ENCODE peak calls at places on chromosome 13, in eight cellular contexts. One of them, this sample, is unnamed.

GRCh38 chr13:108268713-108269112 is 805 bp upstream of the TNFSF13B start:
- DNase-seq in brain microvascular endothelial cell: no peak
- DNase-seq in fibroblast of pulmonary artery: no peak
- DNase-seq in hepatocyte: no peak
- DNase-seq in ascending aorta: no peak
- DNase-seq in neural progenitor cell: no peak
- DNase-seq in heart right ventricle: no peak
- DNase-seq in cardiac muscle cell: no peak
- DNase-seq in this sample: no peak

GRCh38 chr13:31968473-31968872 is 63.1 kb upstream of the FRY start:
- DNase-seq in heart right ventricle: peak; percentile 67
- DNase-seq in hepatocyte: peak; percentile 20
- DNase-seq in ascending aorta: no peak
- DNase-seq in brain microvascular endothelial cell: peak; percentile 60
- DNase-seq in cardiac muscle cell: no peak
- DNase-seq in fibroblast of pulmonary artery: peak; percentile 64
- DNase-seq in neural progenitor cell: no peak
- DNase-seq in this sample: no peak

GRCh38 chr13:40063278-40063698 is 407.8 kb downstream of the COG6 start:
- DNase-seq in hepatocyte: no peak
- DNase-seq in fibroblast of pulmonary artery: no peak
- DNase-seq in cardiac muscle cell: no peak
- DNase-seq in heart right ventricle: no peak
- DNase-seq in brain microvascular endothelial cell: no peak
- DNase-seq in neural progenitor cell: no peak
- DNase-seq in ascending aorta: no peak
- DNase-seq in this sample: peak; percentile 47

GRCh38 chr13:69168436-69168835 is 939.2 kb upstream of the ATXN8OS start:
- DNase-seq in hepatocyte: no peak
- DNase-seq in ascending aorta: no peak
- DNase-seq in fibroblast of pulmonary artery: no peak
- DNase-seq in neural progenitor cell: no peak
- DNase-seq in cardiac muscle cell: no peak
- DNase-seq in brain microvascular endothelial cell: no peak
- DNase-seq in heart right ventricle: no peak
- DNase-seq in this sample: no peak

GRCh38 chr13:33634526-33635111 is 183.3 kb upstream of the RFC3 start:
- DNase-seq in neural progenitor cell: no peak
- DNase-seq in brain microvascular endothelial cell: peak; percentile 35
- DNase-seq in fibroblast of pulmonary artery: peak; percentile 55
- DNase-seq in cardiac muscle cell: no peak
- DNase-seq in hepatocyte: no peak
- DNase-seq in heart right ventricle: no peak
- DNase-seq in ascending aorta: no peak
- DNase-seq in this sample: peak; percentile 48

GRCh38 chr13:100514788-100515409 is 73.7 kb downstream of the GGACT start:
- DNase-seq in hepatocyte: peak; percentile 88
- DNase-seq in cardiac muscle cell: peak; percentile 82
- DNase-seq in brain microvascular endothelial cell: peak; percentile 77
- DNase-seq in ascending aorta: no peak
- DNase-seq in heart right ventricle: peak; percentile 74
- DNase-seq in fibroblast of pulmonary artery: peak; percentile 83
- DNase-seq in neural progenitor cell: peak; percentile 89
- DNase-seq in this sample: peak; percentile 81

GRCh38 chr13:114077938-114078335 is 54.5 kb downstream of the RASA3 start:
- DNase-seq in ascending aorta: no peak
- DNase-seq in brain microvascular endothelial cell: peak; percentile 64
- DNase-seq in fibroblast of pulmonary artery: peak; percentile 71
- DNase-seq in cardiac muscle cell: no peak
- DNase-seq in hepatocyte: peak; percentile 71
- DNase-seq in heart right ventricle: no peak
- DNase-seq in neural progenitor cell: peak; percentile 85
- DNase-seq in this sample: peak; percentile 58

GRCh38 chr13:65855276-65855675 is 1374.9 kb downstream of the PCDH9 start:
- DNase-seq in hepatocyte: no peak
- DNase-seq in ascending aorta: no peak
- DNase-seq in heart right ventricle: no peak
- DNase-seq in neural progenitor cell: no peak
- DNase-seq in cardiac muscle cell: no peak
- DNase-seq in brain microvascular endothelial cell: no peak
- DNase-seq in fibroblast of pulmonary artery: peak; percentile 39
- DNase-seq in this sample: peak; percentile 16

GRCh38 chr13:36057041-36057440 is 74.1 kb downstream of the DCLK1 start:
- DNase-seq in cardiac muscle cell: peak; percentile 42
- DNase-seq in heart right ventricle: no peak
- DNase-seq in neural progenitor cell: peak; percentile 11
- DNase-seq in hepatocyte: no peak
- DNase-seq in ascending aorta: no peak
- DNase-seq in brain microvascular endothelial cell: peak; percentile 5
- DNase-seq in fibroblast of pulmonary artery: peak; percentile 22
- DNase-seq in this sample: no peak

GRCh38 chr13:31045621-31046081 is 113.2 kb downstream of the TEX26 start:
- DNase-seq in brain microvascular endothelial cell: peak; percentile 93
- DNase-seq in hepatocyte: peak; percentile 88
- DNase-seq in heart right ventricle: peak; percentile 18
- DNase-seq in cardiac muscle cell: no peak
- DNase-seq in fibroblast of pulmonary artery: peak; percentile 96
- DNase-seq in ascending aorta: peak; percentile 19
- DNase-seq in neural progenitor cell: no peak
- DNase-seq in this sample: peak; percentile 95

GRCh38 chr13:91142572-91142971 is 204.9 kb upstream of the MIR17HG start:
- DNase-seq in heart right ventricle: no peak
- DNase-seq in ascending aorta: no peak
- DNase-seq in cardiac muscle cell: no peak
- DNase-seq in fibroblast of pulmonary artery: peak; percentile 61
- DNase-seq in hepatocyte: peak; percentile 32
- DNase-seq in neural progenitor cell: no peak
- DNase-seq in brain microvascular endothelial cell: peak; percentile 85
- DNase-seq in this sample: peak; percentile 36

GRCh38 chr13:74135306-74136088 is 1.3 kb upstream of the KLF12 start:
- DNase-seq in cardiac muscle cell: peak; percentile 87
- DNase-seq in hepatocyte: peak; percentile 90
- DNase-seq in brain microvascular endothelial cell: peak; percentile 66
- DNase-seq in neural progenitor cell: peak; percentile 93
- DNase-seq in ascending aorta: no peak
- DNase-seq in fibroblast of pulmonary artery: peak; percentile 64
- DNase-seq in heart right ventricle: peak; percentile 68
- DNase-seq in this sample: peak; percentile 81

GRCh38 chr13:39779337-39780270 is 124.1 kb downstream of the COG6 start:
- DNase-seq in heart right ventricle: no peak
- DNase-seq in brain microvascular endothelial cell: peak; percentile 80
- DNase-seq in neural progenitor cell: no peak
- DNase-seq in hepatocyte: no peak
- DNase-seq in fibroblast of pulmonary artery: peak; percentile 60
- DNase-seq in ascending aorta: no peak
- DNase-seq in cardiac muscle cell: no peak
- DNase-seq in this sample: peak; percentile 77

GRCh38 chr13:113981201-113981605 is 7.3 kb upstream of the C13orf46 start:
- DNase-seq in cardiac muscle cell: no peak
- DNase-seq in ascending aorta: no peak
- DNase-seq in heart right ventricle: no peak
- DNase-seq in brain microvascular endothelial cell: no peak
- DNase-seq in hepatocyte: no peak
- DNase-seq in fibroblast of pulmonary artery: no peak
- DNase-seq in neural progenitor cell: no peak
- DNase-seq in this sample: no peak

GRCh38 chr13:30730526-30730925 is 4.8 kb upstream of the ALOX5AP start:
- DNase-seq in fibroblast of pulmonary artery: no peak
- DNase-seq in hepatocyte: peak; percentile 40
- DNase-seq in cardiac muscle cell: no peak
- DNase-seq in brain microvascular endothelial cell: no peak
- DNase-seq in heart right ventricle: no peak
- DNase-seq in ascending aorta: no peak
- DNase-seq in neural progenitor cell: peak; percentile 68
- DNase-seq in this sample: no peak

GRCh38 chr13:50914848-50915247 is 5.3 kb downstream of the RNASEH2B start:
- DNase-seq in cardiac muscle cell: no peak
- DNase-seq in ascending aorta: no peak
- DNase-seq in hepatocyte: no peak
- DNase-seq in neural progenitor cell: no peak
- DNase-seq in brain microvascular endothelial cell: peak; percentile 43
- DNase-seq in heart right ventricle: no peak
- DNase-seq in fibroblast of pulmonary artery: peak; percentile 21
- DNase-seq in this sample: peak; percentile 24

GRCh38 chr13:69660155-69660554 is 447.5 kb upstream of the ATXN8OS start:
- DNase-seq in brain microvascular endothelial cell: no peak
- DNase-seq in cardiac muscle cell: no peak
- DNase-seq in ascending aorta: no peak
- DNase-seq in neural progenitor cell: no peak
- DNase-seq in fibroblast of pulmonary artery: no peak
- DNase-seq in hepatocyte: no peak
- DNase-seq in heart right ventricle: no peak
- DNase-seq in this sample: no peak

GRCh38 chr13:45700971-45701900 is 884 bp upstream of the CBY2 start:
- DNase-seq in cardiac muscle cell: no peak
- DNase-seq in fibroblast of pulmonary artery: no peak
- DNase-seq in ascending aorta: no peak
- DNase-seq in heart right ventricle: no peak
- DNase-seq in hepatocyte: no peak
- DNase-seq in brain microvascular endothelial cell: no peak
- DNase-seq in neural progenitor cell: no peak
- DNase-seq in this sample: no peak

GRCh38 chr13:45704211-45704739 is 2.2 kb downstream of the CBY2 start:
- DNase-seq in hepatocyte: no peak
- DNase-seq in ascending aorta: no peak
- DNase-seq in heart right ventricle: no peak
- DNase-seq in fibroblast of pulmonary artery: no peak
- DNase-seq in brain microvascular endothelial cell: no peak
- DNase-seq in cardiac muscle cell: no peak
- DNase-seq in neural progenitor cell: no peak
- DNase-seq in this sample: no peak

GRCh38 chr13:45702869-45703391 is 810 bp downstream of the CBY2 start:
- DNase-seq in brain microvascular endothelial cell: no peak
- DNase-seq in neural progenitor cell: no peak
- DNase-seq in ascending aorta: no peak
- DNase-seq in cardiac muscle cell: no peak
- DNase-seq in fibroblast of pulmonary artery: no peak
- DNase-seq in hepatocyte: no peak
- DNase-seq in heart right ventricle: no peak
- DNase-seq in this sample: no peak

GRCh38 chr13:45705145-45705695 is 3.1 kb downstream of the CBY2 start:
- DNase-seq in neural progenitor cell: peak; percentile 66
- DNase-seq in brain microvascular endothelial cell: no peak
- DNase-seq in fibroblast of pulmonary artery: no peak
- DNase-seq in ascending aorta: no peak
- DNase-seq in hepatocyte: no peak
- DNase-seq in heart right ventricle: no peak
- DNase-seq in cardiac muscle cell: no peak
- DNase-seq in this sample: no peak

GRCh38 chr13:45702088-45702487 is at the start of gene CBY2:
- DNase-seq in hepatocyte: no peak
- DNase-seq in fibroblast of pulmonary artery: no peak
- DNase-seq in brain microvascular endothelial cell: no peak
- DNase-seq in heart right ventricle: no peak
- DNase-seq in ascending aorta: no peak
- DNase-seq in neural progenitor cell: no peak
- DNase-seq in cardiac muscle cell: no peak
- DNase-seq in this sample: no peak
- H3K4me3 ChIP-seq in hepatocyte: no peak within 1 kb of the TSS
- H3K4me3 ChIP-seq in fibroblast of pulmonary artery: no peak within 1 kb of the TSS
- H3K4me3 ChIP-seq in brain microvascular endothelial cell: no peak within 1 kb of the TSS
- H3K4me3 ChIP-seq in heart right ventricle: no peak within 1 kb of the TSS
- H3K4me3 ChIP-seq in ascending aorta: no peak within 1 kb of the TSS
- H3K4me3 ChIP-seq in neural progenitor cell: no peak within 1 kb of the TSS
- H3K4me3 ChIP-seq in cardiac muscle cell: no peak within 1 kb of the TSS
- H3K4me3 ChIP-seq in this sample: no peak within 1 kb of the TSS

DNA sequence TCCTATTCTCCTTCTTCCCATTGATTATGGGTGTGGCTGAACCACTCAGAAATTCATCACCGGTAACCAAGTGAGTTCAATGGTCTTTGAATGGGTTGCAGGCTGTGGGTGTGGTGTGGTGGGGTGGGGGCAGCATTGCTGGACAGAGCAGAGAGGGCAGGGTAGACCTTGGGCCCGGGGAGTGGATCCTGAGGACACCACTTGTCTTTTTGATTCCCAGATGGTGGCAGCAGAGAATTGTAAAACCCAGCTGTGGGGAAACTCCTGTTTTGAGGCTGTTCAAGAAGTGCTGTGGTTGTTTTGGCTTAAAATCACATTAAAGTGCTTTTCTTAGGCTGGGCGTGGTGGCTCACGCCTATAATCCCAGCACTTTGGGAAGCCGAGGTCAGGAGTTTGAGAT is 45.8 kb upstream of the RGCC start:
- DNase-seq in brain microvascular endothelial cell: peak; percentile 62
- DNase-seq in hepatocyte: peak; percentile 55
- DNase-seq in ascending aorta: no peak
- DNase-seq in fibroblast of pulmonary artery: peak; percentile 76
- DNase-seq in heart right ventricle: peak; percentile 26
- DNase-seq in cardiac muscle cell: no peak
- DNase-seq in neural progenitor cell: peak; percentile 57
- DNase-seq in this sample: peak; percentile 83
- TF ChIP-seq CTCF in brain microvascular endothelial cell: peak; percentile 64
- TF ChIP-seq CTCF in hepatocyte: peak; percentile 50
- TF ChIP-seq CTCF in ascending aorta: peak; percentile 27
- TF ChIP-seq CTCF in fibroblast of pulmonary artery: peak; percentile 41
- TF ChIP-seq CTCF in heart right ventricle: peak; percentile 59
- TF ChIP-seq CTCF in cardiac muscle cell: peak; percentile 44
- TF ChIP-seq CTCF in neural progenitor cell: peak; percentile 55
- TF ChIP-seq CTCF in this sample: peak; percentile 29

GRCh38 chr13:112074139-112074710 is 7.3 kb downstream of the SOX1 start:
- DNase-seq in ascending aorta: no peak
- DNase-seq in heart right ventricle: no peak
- DNase-seq in fibroblast of pulmonary artery: no peak
- DNase-seq in hepatocyte: no peak
- DNase-seq in cardiac muscle cell: no peak
- DNase-seq in neural progenitor cell: peak; percentile 34
- DNase-seq in brain microvascular endothelial cell: no peak
- DNase-seq in this sample: no peak
- H3K4me3 ChIP-seq in ascending aorta: no peak overlapping the region
- H3K4me3 ChIP-seq in heart right ventricle: no peak overlapping the region
- H3K4me3 ChIP-seq in fibroblast of pulmonary artery: no peak overlapping the region
- H3K4me3 ChIP-seq in hepatocyte: no peak overlapping the region
- H3K4me3 ChIP-seq in cardiac muscle cell: no peak overlapping the region
- H3K4me3 ChIP-seq in neural progenitor cell: peak overlapping the region; percentile 61
- H3K4me3 ChIP-seq in brain microvascular endothelial cell: no peak overlapping the region
- H3K4me3 ChIP-seq in this sample: no peak overlapping the region

GRCh38 chr13:18995259-18995873 is 186.3 kb downstream of the TUBA3C start:
- DNase-seq in hepatocyte: no peak
- DNase-seq in neural progenitor cell: no peak
- DNase-seq in brain microvascular endothelial cell: no peak
- DNase-seq in ascending aorta: no peak
- DNase-seq in heart right ventricle: no peak
- DNase-seq in fibroblast of pulmonary artery: no peak
- DNase-seq in cardiac muscle cell: no peak
- DNase-seq in this sample: no peak

GRCh38 chr13:18996221-18996620 is 185.4 kb downstream of the TUBA3C start:
- DNase-seq in neural progenitor cell: no peak
- DNase-seq in fibroblast of pulmonary artery: no peak
- DNase-seq in cardiac muscle cell: no peak
- DNase-seq in heart right ventricle: no peak
- DNase-seq in ascending aorta: no peak
- DNase-seq in brain microvascular endothelial cell: no peak
- DNase-seq in hepatocyte: no peak
- DNase-seq in this sample: no peak

GRCh38 chr13:18991054-18991453 is 190.6 kb downstream of the TUBA3C start:
- DNase-seq in heart right ventricle: no peak
- DNase-seq in neural progenitor cell: no peak
- DNase-seq in cardiac muscle cell: no peak
- DNase-seq in hepatocyte: no peak
- DNase-seq in fibroblast of pulmonary artery: no peak
- DNase-seq in brain microvascular endothelial cell: no peak
- DNase-seq in ascending aorta: no peak
- DNase-seq in this sample: no peak

GRCh38 chr13:18993884-18994660 is 187.6 kb downstream of the TUBA3C start:
- DNase-seq in heart right ventricle: no peak
- DNase-seq in ascending aorta: no peak
- DNase-seq in brain microvascular endothelial cell: no peak
- DNase-seq in neural progenitor cell: no peak
- DNase-seq in cardiac muscle cell: no peak
- DNase-seq in hepatocyte: no peak
- DNase-seq in fibroblast of pulmonary artery: no peak
- DNase-seq in this sample: no peak

GRCh38 chr13:18992791-18993190 is 188.8 kb downstream of the TUBA3C start:
- DNase-seq in fibroblast of pulmonary artery: no peak
- DNase-seq in brain microvascular endothelial cell: no peak
- DNase-seq in heart right ventricle: no peak
- DNase-seq in cardiac muscle cell: no peak
- DNase-seq in hepatocyte: no peak
- DNase-seq in neural progenitor cell: no peak
- DNase-seq in ascending aorta: no peak
- DNase-seq in this sample: no peak
- TF ChIP-seq CTCF in fibroblast of pulmonary artery: no peak
- TF ChIP-seq CTCF in brain microvascular endothelial cell: no peak
- TF ChIP-seq CTCF in heart right ventricle: no peak
- TF ChIP-seq CTCF in cardiac muscle cell: no peak
- TF ChIP-seq CTCF in hepatocyte: no peak
- TF ChIP-seq CTCF in neural progenitor cell: no peak
- TF ChIP-seq CTCF in ascending aorta: no peak
- TF ChIP-seq CTCF in this sample: no peak

This sample was measured in cardiac fibroblast.